ENCODE peak calls at places on chromosomes 2 and 18, in four cellular contexts. C, L, B and X are unnamed samples.

GRCh38 chr2:46737577-46737976 is 178.0 kb downstream of the MCFD2 start:
- DNase-seq in C (no peak), L (peak), B (peak), X (no peak)

GRCh38 chr2:218035463-218036100 is 32.8 kb upstream of the TNS1 start:
- DNase-seq in L (no peak), B (no peak), C (no peak), X (no peak)

GRCh38 chr2:23287250-23287704 is 97.7 kb upstream of the KLHL29 start:
- DNase-seq in C (no peak), B (no peak), L (no peak), X (no peak)

GRCh38 chr2:219679041-219679440 is 51.6 kb downstream of the SLC4A3 start:
- DNase-seq in B (no peak), C (no peak), L (no peak), X (no peak)

GRCh38 chr18:5772271-5772670 is 123.1 kb downstream of the TMEM200C start:
- DNase-seq in L (no peak), C (no peak), B (no peak), X (no peak)

GRCh38 chr18:59660976-59661743 is 36.1 kb downstream of the CCBE1 start:
- DNase-seq in C (no peak), L (peak), B (no peak), X (no peak)

GRCh38 chr2:86747708-86748627 is 27.9 kb downstream of the RMND5A start:
- DNase-seq in C (no peak), B (no peak), L (peak), X (no peak)

GRCh38 chr2:213818436-213818835 is 534.2 kb downstream of the SPAG16 start:
- DNase-seq in C (no peak), B (no peak), L (peak), X (no peak)